ENCODE peak calls at places on chromosomes 3 and 15, in ten cellular contexts. One of them, this sample, is unnamed.

GRCh38 chr3:190076601-190077444 is 43.9 kb downstream of the P3H2 start:
- DNase-seq in DMS 273 treated with DMSO at 0.1 percent for 48 hours: no peak
- DNase-seq in CD8-positive, alpha-beta memory T cell: no peak
- DNase-seq in AG10803: peak
- DNase-seq in cardiac muscle cell: peak
- DNase-seq in CD8-positive, alpha-beta T cell: no peak
- DNase-seq in T-helper 9 cell: no peak
- DNase-seq in dorsolateral prefrontal cortex: no peak
- DNase-seq in GM13977: no peak
- DNase-seq in HT-29: no peak
- DNase-seq in this sample: peak

GRCh38 chr3:10428393-10429091 is 76.8 kb downstream of the ATP2B2 start:
- DNase-seq in DMS 273 treated with DMSO at 0.1 percent for 48 hours: no peak
- DNase-seq in CD8-positive, alpha-beta memory T cell: peak
- DNase-seq in AG10803: no peak
- DNase-seq in cardiac muscle cell: no peak
- DNase-seq in CD8-positive, alpha-beta T cell: no peak
- DNase-seq in T-helper 9 cell: no peak
- DNase-seq in dorsolateral prefrontal cortex: no peak
- DNase-seq in GM13977: no peak
- DNase-seq in HT-29: no peak
- DNase-seq in this sample: no peak

GRCh38 chr3:126158016-126158911 is 22.1 kb downstream of the ALDH1L1 start:
- DNase-seq in DMS 273 treated with DMSO at 0.1 percent for 48 hours: no peak
- DNase-seq in CD8-positive, alpha-beta memory T cell: peak
- DNase-seq in AG10803: no peak
- DNase-seq in cardiac muscle cell: no peak
- DNase-seq in CD8-positive, alpha-beta T cell: no peak
- DNase-seq in T-helper 9 cell: no peak
- DNase-seq in dorsolateral prefrontal cortex: no peak
- DNase-seq in GM13977: no peak
- DNase-seq in HT-29: no peak
- DNase-seq in this sample: no peak

GRCh38 chr15:51869074-51869425 is 39.6 kb downstream of the TMOD3 start:
- DNase-seq in DMS 273 treated with DMSO at 0.1 percent for 48 hours: no peak
- DNase-seq in CD8-positive, alpha-beta memory T cell: no peak
- DNase-seq in AG10803: peak
- DNase-seq in cardiac muscle cell: peak
- DNase-seq in CD8-positive, alpha-beta T cell: no peak
- DNase-seq in T-helper 9 cell: no peak
- DNase-seq in dorsolateral prefrontal cortex: no peak
- DNase-seq in GM13977: no peak
- DNase-seq in HT-29: peak
- DNase-seq in this sample: peak

GRCh38 chr15:94412979-94413741 is 181.8 kb downstream of the MCTP2 start:
- DNase-seq in DMS 273 treated with DMSO at 0.1 percent for 48 hours: no peak
- DNase-seq in CD8-positive, alpha-beta memory T cell: no peak
- DNase-seq in AG10803: peak
- DNase-seq in cardiac muscle cell: peak
- DNase-seq in CD8-positive, alpha-beta T cell: no peak
- DNase-seq in T-helper 9 cell: no peak
- DNase-seq in dorsolateral prefrontal cortex: no peak
- DNase-seq in GM13977: no peak
- DNase-seq in HT-29: peak
- DNase-seq in this sample: peak

GRCh38 chr3:160450846-160451245 is 1.3 kb upstream of the TRIM59 start:
- DNase-seq in DMS 273 treated with DMSO at 0.1 percent for 48 hours: no peak
- DNase-seq in CD8-positive, alpha-beta memory T cell: no peak
- DNase-seq in AG10803: peak
- DNase-seq in cardiac muscle cell: peak
- DNase-seq in CD8-positive, alpha-beta T cell: no peak
- DNase-seq in T-helper 9 cell: no peak
- DNase-seq in dorsolateral prefrontal cortex: no peak
- DNase-seq in GM13977: no peak
- DNase-seq in HT-29: no peak
- DNase-seq in this sample: peak

GRCh38 chr15:55407631-55407948 is 569 bp downstream of the CCPG1 start:
- DNase-seq in DMS 273 treated with DMSO at 0.1 percent for 48 hours: no peak
- DNase-seq in CD8-positive, alpha-beta memory T cell: no peak
- DNase-seq in AG10803: no peak
- DNase-seq in cardiac muscle cell: no peak
- DNase-seq in CD8-positive, alpha-beta T cell: no peak
- DNase-seq in T-helper 9 cell: no peak
- DNase-seq in dorsolateral prefrontal cortex: no peak
- DNase-seq in GM13977: no peak
- DNase-seq in HT-29: peak
- DNase-seq in this sample: peak

GRCh38 chr3:34864011-34864410 is 775.3 kb upstream of the ARPP21 start:
- DNase-seq in DMS 273 treated with DMSO at 0.1 percent for 48 hours: no peak
- DNase-seq in CD8-positive, alpha-beta memory T cell: no peak
- DNase-seq in AG10803: no peak
- DNase-seq in cardiac muscle cell: peak
- DNase-seq in CD8-positive, alpha-beta T cell: no peak
- DNase-seq in T-helper 9 cell: no peak
- DNase-seq in dorsolateral prefrontal cortex: no peak
- DNase-seq in GM13977: no peak
- DNase-seq in HT-29: no peak
- DNase-seq in this sample: no peak

GRCh38 chr3:67518196-67518595 is 136.2 kb downstream of the SUCLG2 start:
- DNase-seq in DMS 273 treated with DMSO at 0.1 percent for 48 hours: no peak
- DNase-seq in CD8-positive, alpha-beta memory T cell: no peak
- DNase-seq in AG10803: no peak
- DNase-seq in cardiac muscle cell: no peak
- DNase-seq in CD8-positive, alpha-beta T cell: no peak
- DNase-seq in T-helper 9 cell: no peak
- DNase-seq in dorsolateral prefrontal cortex: no peak
- DNase-seq in GM13977: no peak
- DNase-seq in HT-29: no peak
- DNase-seq in this sample: no peak

GRCh38 chr3:72791132-72791531 is 57.1 kb downstream of the SHQ1 start:
- DNase-seq in DMS 273 treated with DMSO at 0.1 percent for 48 hours: peak
- DNase-seq in CD8-positive, alpha-beta memory T cell: no peak
- DNase-seq in AG10803: peak
- DNase-seq in cardiac muscle cell: peak
- DNase-seq in CD8-positive, alpha-beta T cell: no peak
- DNase-seq in T-helper 9 cell: no peak
- DNase-seq in dorsolateral prefrontal cortex: no peak
- DNase-seq in GM13977: no peak
- DNase-seq in HT-29: no peak
- DNase-seq in this sample: peak

GRCh38 chr15:91291673-91292072 is 191.6 kb downstream of the SV2B start:
- DNase-seq in DMS 273 treated with DMSO at 0.1 percent for 48 hours: no peak
- DNase-seq in CD8-positive, alpha-beta memory T cell: no peak
- DNase-seq in AG10803: peak
- DNase-seq in cardiac muscle cell: peak
- DNase-seq in CD8-positive, alpha-beta T cell: no peak
- DNase-seq in T-helper 9 cell: no peak
- DNase-seq in dorsolateral prefrontal cortex: no peak
- DNase-seq in GM13977: no peak
- DNase-seq in HT-29: no peak
- DNase-seq in this sample: peak

GRCh38 chr3:101243285-101244211 is 76.8 kb downstream of the IMPG2 start:
- DNase-seq in DMS 273 treated with DMSO at 0.1 percent for 48 hours: no peak
- DNase-seq in CD8-positive, alpha-beta memory T cell: no peak
- DNase-seq in AG10803: peak
- DNase-seq in cardiac muscle cell: no peak
- DNase-seq in CD8-positive, alpha-beta T cell: no peak
- DNase-seq in T-helper 9 cell: no peak
- DNase-seq in dorsolateral prefrontal cortex: no peak
- DNase-seq in GM13977: no peak
- DNase-seq in HT-29: no peak
- DNase-seq in this sample: peak